ENCODE peak calls at places on chromosomes 6 and 20, in eight cellular contexts. One of them, this sample, is unnamed. For H3K27me3, the result is how much of the 10 kb centered on the place peaks cover.

GRCh38 chr6:88761237-88762031 is 202.0 kb downstream of the RNGTT start:
- DNase-seq in stomach: no peak
- DNase-seq in brain microvascular endothelial cell: no peak
- DNase-seq in esophagus muscularis mucosa: no peak
- DNase-seq in prostate gland: no peak
- DNase-seq in pancreas: no peak
- DNase-seq in transverse colon: no peak
- DNase-seq in left ventricle myocardium inferior: no peak
- DNase-seq in this sample: no peak

GRCh38 chr6:75402296-75402695 is 91.3 kb downstream of the FILIP1 start:
- DNase-seq in left ventricle myocardium inferior: peak
- DNase-seq in transverse colon: no peak
- DNase-seq in stomach: no peak
- DNase-seq in prostate gland: no peak
- DNase-seq in esophagus muscularis mucosa: no peak
- DNase-seq in pancreas: no peak
- DNase-seq in brain microvascular endothelial cell: peak
- DNase-seq in this sample: peak

GRCh38 chr6:156557269-156557885 is 219.8 kb upstream of the ARID1B start:
- DNase-seq in left ventricle myocardium inferior: peak
- DNase-seq in stomach: peak
- DNase-seq in transverse colon: no peak
- DNase-seq in pancreas: peak
- DNase-seq in prostate gland: peak
- DNase-seq in esophagus muscularis mucosa: no peak
- DNase-seq in brain microvascular endothelial cell: peak
- DNase-seq in this sample: peak

GRCh38 chr6:8084586-8084985 is 17.8 kb downstream of the EEF1E1 start:
- DNase-seq in left ventricle myocardium inferior: no peak
- DNase-seq in pancreas: no peak
- DNase-seq in prostate gland: no peak
- DNase-seq in transverse colon: no peak
- DNase-seq in esophagus muscularis mucosa: no peak
- DNase-seq in brain microvascular endothelial cell: no peak
- DNase-seq in stomach: no peak
- DNase-seq in this sample: no peak

GRCh38 chr6:2231438-2231837 is 14.0 kb downstream of the GMDS start:
- DNase-seq in prostate gland: no peak
- DNase-seq in pancreas: no peak
- DNase-seq in brain microvascular endothelial cell: no peak
- DNase-seq in esophagus muscularis mucosa: no peak
- DNase-seq in left ventricle myocardium inferior: no peak
- DNase-seq in transverse colon: no peak
- DNase-seq in stomach: no peak
- DNase-seq in this sample: peak

GRCh38 chr20:62025832-62026563 is 39.7 kb downstream of the TAF4 start:
- DNase-seq in transverse colon: no peak
- DNase-seq in stomach: no peak
- DNase-seq in left ventricle myocardium inferior: no peak
- DNase-seq in brain microvascular endothelial cell: peak
- DNase-seq in esophagus muscularis mucosa: no peak
- DNase-seq in pancreas: peak
- DNase-seq in prostate gland: no peak
- DNase-seq in this sample: no peak

GRCh38 chr6:120735641-120736040 is 598.6 kb downstream of the TBC1D32 start:
- DNase-seq in brain microvascular endothelial cell: peak
- DNase-seq in prostate gland: no peak
- DNase-seq in esophagus muscularis mucosa: no peak
- DNase-seq in transverse colon: no peak
- DNase-seq in stomach: no peak
- DNase-seq in left ventricle myocardium inferior: no peak
- DNase-seq in pancreas: no peak
- DNase-seq in this sample: peak

GRCh38 chr6:110690106-110690654 is 125.1 kb downstream of the CDK19 start:
- DNase-seq in left ventricle myocardium inferior: no peak
- DNase-seq in pancreas: no peak
- DNase-seq in brain microvascular endothelial cell: no peak
- DNase-seq in prostate gland: no peak
- DNase-seq in stomach: no peak
- DNase-seq in esophagus muscularis mucosa: no peak
- DNase-seq in transverse colon: no peak
- DNase-seq in this sample: peak

GRCh38 chr6:12148317-12148801 is 136.2 kb downstream of the HIVEP1 start:
- DNase-seq in left ventricle myocardium inferior: no peak
- DNase-seq in brain microvascular endothelial cell: peak
- DNase-seq in esophagus muscularis mucosa: no peak
- DNase-seq in prostate gland: no peak
- DNase-seq in pancreas: no peak
- DNase-seq in transverse colon: no peak
- DNase-seq in stomach: no peak
- DNase-seq in this sample: peak

GRCh38 chr6:142384455-142385332 is 82.9 kb downstream of the ADGRG6 start:
- DNase-seq in prostate gland: no peak
- DNase-seq in left ventricle myocardium inferior: no peak
- DNase-seq in brain microvascular endothelial cell: no peak
- DNase-seq in pancreas: no peak
- DNase-seq in stomach: no peak
- DNase-seq in transverse colon: no peak
- DNase-seq in esophagus muscularis mucosa: no peak
- DNase-seq in this sample: no peak

GRCh38 chr6:142378138-142378875 is 76.5 kb downstream of the ADGRG6 start:
- DNase-seq in left ventricle myocardium inferior: no peak
- DNase-seq in prostate gland: no peak
- DNase-seq in pancreas: no peak
- DNase-seq in esophagus muscularis mucosa: no peak
- DNase-seq in brain microvascular endothelial cell: peak
- DNase-seq in stomach: no peak
- DNase-seq in transverse colon: no peak
- DNase-seq in this sample: peak

GRCh38 chr6:142381845-142382378 is 80.1 kb downstream of the ADGRG6 start:
- DNase-seq in left ventricle myocardium inferior: no peak
- DNase-seq in pancreas: no peak
- DNase-seq in esophagus muscularis mucosa: no peak
- DNase-seq in brain microvascular endothelial cell: no peak
- DNase-seq in stomach: no peak
- DNase-seq in transverse colon: no peak
- DNase-seq in prostate gland: no peak
- DNase-seq in this sample: no peak

GRCh38 chr6:142377112-142377848 is 75.5 kb downstream of the ADGRG6 start:
- DNase-seq in esophagus muscularis mucosa: no peak
- DNase-seq in prostate gland: peak
- DNase-seq in transverse colon: no peak
- DNase-seq in pancreas: peak
- DNase-seq in brain microvascular endothelial cell: no peak
- DNase-seq in left ventricle myocardium inferior: no peak
- DNase-seq in stomach: peak
- DNase-seq in this sample: peak

GRCh38 chr6:142380626-142381025 is 78.8 kb downstream of the ADGRG6 start:
- DNase-seq in brain microvascular endothelial cell: no peak
- DNase-seq in transverse colon: no peak
- DNase-seq in prostate gland: no peak
- DNase-seq in pancreas: no peak
- DNase-seq in esophagus muscularis mucosa: no peak
- DNase-seq in left ventricle myocardium inferior: peak
- DNase-seq in stomach: no peak
- DNase-seq in this sample: no peak
- TF ChIP-seq CTCF in brain microvascular endothelial cell: no peak
- TF ChIP-seq CTCF in transverse colon: no peak
- TF ChIP-seq CTCF in prostate gland: no peak
- TF ChIP-seq CTCF in pancreas: no peak
- TF ChIP-seq CTCF in esophagus muscularis mucosa: no peak
- TF ChIP-seq CTCF in left ventricle myocardium inferior: no peak
- TF ChIP-seq CTCF in stomach: no peak
- TF ChIP-seq CTCF in this sample: no peak

GRCh38 chr20:52869698-52870288 is 102.4 kb upstream of the TSHZ2 start:
- DNase-seq in stomach: no peak
- DNase-seq in brain microvascular endothelial cell: no peak
- DNase-seq in left ventricle myocardium inferior: no peak
- DNase-seq in transverse colon: no peak
- DNase-seq in prostate gland: no peak
- DNase-seq in esophagus muscularis mucosa: no peak
- DNase-seq in pancreas: no peak
- DNase-seq in this sample: no peak
- H3K27me3 ChIP-seq in stomach: under half
- H3K27me3 ChIP-seq in brain microvascular endothelial cell: under half
- H3K27me3 ChIP-seq in left ventricle myocardium inferior: under half
- H3K27me3 ChIP-seq in transverse colon: under half
- H3K27me3 ChIP-seq in prostate gland: under half
- H3K27me3 ChIP-seq in esophagus muscularis mucosa: under half
- H3K27me3 ChIP-seq in pancreas: under half
- H3K27me3 ChIP-seq in this sample: under half

GRCh38 chr6:98847767-98848538 is 13.6 kb downstream of the POU3F2 start:
- DNase-seq in stomach: no peak
- DNase-seq in left ventricle myocardium inferior: no peak
- DNase-seq in esophagus muscularis mucosa: no peak
- DNase-seq in pancreas: no peak
- DNase-seq in transverse colon: no peak
- DNase-seq in brain microvascular endothelial cell: no peak
- DNase-seq in prostate gland: no peak
- DNase-seq in this sample: no peak
- TF ChIP-seq CTCF in stomach: no peak
- TF ChIP-seq CTCF in left ventricle myocardium inferior: peak
- TF ChIP-seq CTCF in esophagus muscularis mucosa: no peak
- TF ChIP-seq CTCF in pancreas: no peak
- TF ChIP-seq CTCF in transverse colon: no peak
- TF ChIP-seq CTCF in brain microvascular endothelial cell: peak
- TF ChIP-seq CTCF in prostate gland: no peak
- TF ChIP-seq CTCF in this sample: no peak

GRCh38 chr20:58850693-58851174 is at the start of gene GNAS-AS1:
- DNase-seq in pancreas: peak
- DNase-seq in esophagus muscularis mucosa: no peak
- DNase-seq in transverse colon: peak
- DNase-seq in left ventricle myocardium inferior: peak
- DNase-seq in stomach: peak
- DNase-seq in brain microvascular endothelial cell: peak
- DNase-seq in prostate gland: peak
- DNase-seq in this sample: peak
- H3K27me3 ChIP-seq in pancreas: under half
- H3K27me3 ChIP-seq in esophagus muscularis mucosa: under half
- H3K27me3 ChIP-seq in transverse colon: half or more
- H3K27me3 ChIP-seq in left ventricle myocardium inferior: half or more
- H3K27me3 ChIP-seq in stomach: half or more
- H3K27me3 ChIP-seq in brain microvascular endothelial cell: under half
- H3K27me3 ChIP-seq in prostate gland: under half
- H3K27me3 ChIP-seq in this sample: under half

GRCh38 chr6:23446394-23447001 is 679.5 kb upstream of the NRSN1 start:
- DNase-seq in esophagus muscularis mucosa: no peak
- DNase-seq in pancreas: no peak
- DNase-seq in stomach: no peak
- DNase-seq in left ventricle myocardium inferior: no peak
- DNase-seq in brain microvascular endothelial cell: peak
- DNase-seq in prostate gland: no peak
- DNase-seq in transverse colon: no peak
- DNase-seq in this sample: peak
- TF ChIP-seq CTCF in esophagus muscularis mucosa: peak
- TF ChIP-seq CTCF in pancreas: no peak
- TF ChIP-seq CTCF in stomach: no peak
- TF ChIP-seq CTCF in left ventricle myocardium inferior: peak
- TF ChIP-seq CTCF in brain microvascular endothelial cell: peak
- TF ChIP-seq CTCF in prostate gland: peak
- TF ChIP-seq CTCF in transverse colon: no peak
- TF ChIP-seq CTCF in this sample: peak

GRCh38 chr20:46054606-46055005 is 25.6 kb downstream of the SLC12A5 start:
- DNase-seq in prostate gland: no peak
- DNase-seq in pancreas: no peak
- DNase-seq in esophagus muscularis mucosa: no peak
- DNase-seq in left ventricle myocardium inferior: no peak
- DNase-seq in stomach: no peak
- DNase-seq in transverse colon: no peak
- DNase-seq in brain microvascular endothelial cell: no peak
- DNase-seq in this sample: no peak
- H3K27me3 ChIP-seq in prostate gland: under half
- H3K27me3 ChIP-seq in pancreas: under half
- H3K27me3 ChIP-seq in esophagus muscularis mucosa: under half
- H3K27me3 ChIP-seq in left ventricle myocardium inferior: half or more
- H3K27me3 ChIP-seq in stomach: under half
- H3K27me3 ChIP-seq in transverse colon: under half
- H3K27me3 ChIP-seq in brain microvascular endothelial cell: under half
- H3K27me3 ChIP-seq in this sample: under half

DNA sequence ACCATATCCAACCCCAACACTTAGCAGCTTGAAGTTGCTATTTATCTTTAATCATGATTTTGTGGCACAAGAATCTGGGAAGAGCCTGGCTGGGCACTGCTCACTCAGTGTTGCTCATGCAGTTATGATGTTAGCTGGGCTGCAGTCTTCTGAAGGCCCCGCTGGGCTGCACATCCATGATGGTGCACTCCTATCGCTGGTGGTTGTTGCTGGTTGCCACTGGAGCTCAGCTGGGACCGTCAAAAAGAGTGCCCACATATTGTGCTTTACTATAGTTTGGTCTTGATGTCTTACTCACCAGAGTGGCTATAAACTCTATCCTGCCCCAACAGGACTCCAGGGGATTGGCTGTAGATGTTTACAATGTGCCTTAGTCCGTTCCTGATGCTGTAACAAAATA is 137.8 kb downstream of the PCSK2 start:
- DNase-seq in brain microvascular endothelial cell: no peak
- DNase-seq in pancreas: no peak
- DNase-seq in transverse colon: no peak
- DNase-seq in stomach: no peak
- DNase-seq in prostate gland: no peak
- DNase-seq in left ventricle myocardium inferior: no peak
- DNase-seq in esophagus muscularis mucosa: peak
- DNase-seq in this sample: no peak
- TF ChIP-seq CTCF in brain microvascular endothelial cell: no peak
- TF ChIP-seq CTCF in pancreas: no peak
- TF ChIP-seq CTCF in transverse colon: no peak
- TF ChIP-seq CTCF in stomach: no peak
- TF ChIP-seq CTCF in prostate gland: no peak
- TF ChIP-seq CTCF in left ventricle myocardium inferior: no peak
- TF ChIP-seq CTCF in esophagus muscularis mucosa: no peak
- TF ChIP-seq CTCF in this sample: no peak

GRCh38 chr20:43243672-43244269 is 54.1 kb upstream of the PTPRT start:
- DNase-seq in stomach: no peak
- DNase-seq in transverse colon: no peak
- DNase-seq in pancreas: peak
- DNase-seq in brain microvascular endothelial cell: no peak
- DNase-seq in prostate gland: no peak
- DNase-seq in left ventricle myocardium inferior: no peak
- DNase-seq in esophagus muscularis mucosa: no peak
- DNase-seq in this sample: no peak

GRCh38 chr20:43244647-43245046 is 54.9 kb upstream of the PTPRT start:
- DNase-seq in esophagus muscularis mucosa: no peak
- DNase-seq in brain microvascular endothelial cell: no peak
- DNase-seq in prostate gland: no peak
- DNase-seq in left ventricle myocardium inferior: no peak
- DNase-seq in stomach: no peak
- DNase-seq in pancreas: no peak
- DNase-seq in transverse colon: no peak
- DNase-seq in this sample: no peak

GRCh38 chr20:43247361-43247760 is 57.7 kb upstream of the PTPRT start:
- DNase-seq in pancreas: no peak
- DNase-seq in transverse colon: no peak
- DNase-seq in stomach: no peak
- DNase-seq in prostate gland: no peak
- DNase-seq in esophagus muscularis mucosa: no peak
- DNase-seq in brain microvascular endothelial cell: no peak
- DNase-seq in left ventricle myocardium inferior: no peak
- DNase-seq in this sample: no peak

GRCh38 chr20:43248341-43248740 is 58.6 kb upstream of the PTPRT start:
- DNase-seq in transverse colon: no peak
- DNase-seq in left ventricle myocardium inferior: no peak
- DNase-seq in brain microvascular endothelial cell: no peak
- DNase-seq in pancreas: no peak
- DNase-seq in prostate gland: no peak
- DNase-seq in esophagus muscularis mucosa: no peak
- DNase-seq in stomach: no peak
- DNase-seq in this sample: no peak
- H3K27me3 ChIP-seq in transverse colon: under half
- H3K27me3 ChIP-seq in left ventricle myocardium inferior: half or more
- H3K27me3 ChIP-seq in brain microvascular endothelial cell: under half
- H3K27me3 ChIP-seq in pancreas: under half
- H3K27me3 ChIP-seq in prostate gland: under half
- H3K27me3 ChIP-seq in esophagus muscularis mucosa: under half
- H3K27me3 ChIP-seq in stomach: under half
- H3K27me3 ChIP-seq in this sample: under half